ENCODE peak calls at places on chromosomes 13 and 19, in five cellular contexts. One of them, this sample, is unnamed.
A peak's percentile ranks its signal among the peaks of the same experiment; 100 is the strongest.

GRCh38 chr13:111661776-111662175 is 341.3 kb downstream of the TEX29 start:
- DNase-seq in uterus: no peak
- DNase-seq in stimulated activated CD4-positive, alpha-beta T cell treated with anti-CD3 and anti-CD28 coated beads, TNF-alpha, amount 100 ng/mL, for 48 hours: no peak
- DNase-seq in activated CD4-positive, alpha-beta T cell treated with anti-CD3 and anti-CD28 coated beads for 1 hour: no peak
- DNase-seq in HS-27A: no peak
- DNase-seq in this sample: no peak

GRCh38 chr19:1411255-1412191 is 4.1 kb downstream of the DAZAP1 start:
- DNase-seq in activated CD4-positive, alpha-beta T cell treated with anti-CD3 and anti-CD28 coated beads for 1 hour: no peak
- DNase-seq in stimulated activated CD4-positive, alpha-beta T cell treated with anti-CD3 and anti-CD28 coated beads, TNF-alpha, amount 100 ng/mL, for 48 hours: no peak
- DNase-seq in HS-27A: no peak
- DNase-seq in uterus: no peak
- DNase-seq in this sample: no peak

GRCh38 chr19:46970815-46971214 is 48.8 kb upstream of the NPAS1 start:
- DNase-seq in stimulated activated CD4-positive, alpha-beta T cell treated with anti-CD3 and anti-CD28 coated beads, TNF-alpha, amount 100 ng/mL, for 48 hours: no peak
- DNase-seq in activated CD4-positive, alpha-beta T cell treated with anti-CD3 and anti-CD28 coated beads for 1 hour: no peak
- DNase-seq in uterus: no peak
- DNase-seq in HS-27A: peak; percentile 92
- DNase-seq in this sample: peak; percentile 27

GRCh38 chr13:104837756-104838155 is 1697.7 kb downstream of the EFNB2 start:
- DNase-seq in activated CD4-positive, alpha-beta T cell treated with anti-CD3 and anti-CD28 coated beads for 1 hour: no peak
- DNase-seq in stimulated activated CD4-positive, alpha-beta T cell treated with anti-CD3 and anti-CD28 coated beads, TNF-alpha, amount 100 ng/mL, for 48 hours: no peak
- DNase-seq in uterus: no peak
- DNase-seq in HS-27A: no peak
- DNase-seq in this sample: peak; percentile 19

GRCh38 chr19:31338069-31338767 is 11.0 kb downstream of the TSHZ3 start:
- DNase-seq in uterus: peak; percentile 77
- DNase-seq in stimulated activated CD4-positive, alpha-beta T cell treated with anti-CD3 and anti-CD28 coated beads, TNF-alpha, amount 100 ng/mL, for 48 hours: no peak
- DNase-seq in activated CD4-positive, alpha-beta T cell treated with anti-CD3 and anti-CD28 coated beads for 1 hour: no peak
- DNase-seq in HS-27A: no peak
- DNase-seq in this sample: peak; percentile 22

GRCh38 chr13:41386206-41386605 is 71.1 kb upstream of the RGCC start:
- DNase-seq in stimulated activated CD4-positive, alpha-beta T cell treated with anti-CD3 and anti-CD28 coated beads, TNF-alpha, amount 100 ng/mL, for 48 hours: no peak
- DNase-seq in uterus: no peak
- DNase-seq in HS-27A: no peak
- DNase-seq in activated CD4-positive, alpha-beta T cell treated with anti-CD3 and anti-CD28 coated beads for 1 hour: no peak
- DNase-seq in this sample: no peak

GRCh38 chr13:20565120-20565736 is 1.7 kb upstream of the IFT88 start:
- DNase-seq in HS-27A: no peak
- DNase-seq in stimulated activated CD4-positive, alpha-beta T cell treated with anti-CD3 and anti-CD28 coated beads, TNF-alpha, amount 100 ng/mL, for 48 hours: no peak
- DNase-seq in activated CD4-positive, alpha-beta T cell treated with anti-CD3 and anti-CD28 coated beads for 1 hour: no peak
- DNase-seq in uterus: no peak
- DNase-seq in this sample: no peak

GRCh38 chr13:27250833-27251165 is 559 bp upstream of the RPL21 start:
- DNase-seq in stimulated activated CD4-positive, alpha-beta T cell treated with anti-CD3 and anti-CD28 coated beads, TNF-alpha, amount 100 ng/mL, for 48 hours: no peak
- DNase-seq in uterus: no peak
- DNase-seq in HS-27A: no peak
- DNase-seq in activated CD4-positive, alpha-beta T cell treated with anti-CD3 and anti-CD28 coated beads for 1 hour: no peak
- DNase-seq in this sample: no peak

GRCh38 chr19:41997121-41997850 is 3.3 kb upstream of the ATP1A3 start:
- DNase-seq in activated CD4-positive, alpha-beta T cell treated with anti-CD3 and anti-CD28 coated beads for 1 hour: no peak
- DNase-seq in HS-27A: no peak
- DNase-seq in stimulated activated CD4-positive, alpha-beta T cell treated with anti-CD3 and anti-CD28 coated beads, TNF-alpha, amount 100 ng/mL, for 48 hours: peak; percentile 45
- DNase-seq in uterus: no peak
- DNase-seq in this sample: peak; percentile 41

GRCh38 chr19:31670931-31671330 is 321.7 kb upstream of the TSHZ3 start:
- DNase-seq in activated CD4-positive, alpha-beta T cell treated with anti-CD3 and anti-CD28 coated beads for 1 hour: no peak
- DNase-seq in HS-27A: no peak
- DNase-seq in uterus: no peak
- DNase-seq in stimulated activated CD4-positive, alpha-beta T cell treated with anti-CD3 and anti-CD28 coated beads, TNF-alpha, amount 100 ng/mL, for 48 hours: no peak
- DNase-seq in this sample: no peak

GRCh38 chr19:54414156-54414555 is 1.1 kb upstream of the TTYH1 start:
- DNase-seq in HS-27A: no peak
- DNase-seq in uterus: no peak
- DNase-seq in activated CD4-positive, alpha-beta T cell treated with anti-CD3 and anti-CD28 coated beads for 1 hour: no peak
- DNase-seq in stimulated activated CD4-positive, alpha-beta T cell treated with anti-CD3 and anti-CD28 coated beads, TNF-alpha, amount 100 ng/mL, for 48 hours: no peak
- DNase-seq in this sample: no peak

GRCh38 chr19:15529774-15530372 is 21.5 kb downstream of the CYP4F22 start:
- DNase-seq in stimulated activated CD4-positive, alpha-beta T cell treated with anti-CD3 and anti-CD28 coated beads, TNF-alpha, amount 100 ng/mL, for 48 hours: no peak
- DNase-seq in activated CD4-positive, alpha-beta T cell treated with anti-CD3 and anti-CD28 coated beads for 1 hour: no peak
- DNase-seq in HS-27A: no peak
- DNase-seq in uterus: no peak
- DNase-seq in this sample: no peak

GRCh38 chr13:44756411-44756810 is 180.3 kb upstream of the TSC22D1 start:
- DNase-seq in activated CD4-positive, alpha-beta T cell treated with anti-CD3 and anti-CD28 coated beads for 1 hour: no peak
- DNase-seq in HS-27A: no peak
- DNase-seq in stimulated activated CD4-positive, alpha-beta T cell treated with anti-CD3 and anti-CD28 coated beads, TNF-alpha, amount 100 ng/mL, for 48 hours: no peak
- DNase-seq in uterus: no peak
- DNase-seq in this sample: peak; percentile 77

GRCh38 chr19:54325194-54325621 is 12.2 kb upstream of the LILRA5 start:
- DNase-seq in HS-27A: peak; percentile 9
- DNase-seq in uterus: no peak
- DNase-seq in stimulated activated CD4-positive, alpha-beta T cell treated with anti-CD3 and anti-CD28 coated beads, TNF-alpha, amount 100 ng/mL, for 48 hours: peak; percentile 38
- DNase-seq in activated CD4-positive, alpha-beta T cell treated with anti-CD3 and anti-CD28 coated beads for 1 hour: no peak
- DNase-seq in this sample: no peak

GRCh38 chr19:10120538-10121198 is 969 bp upstream of the EIF3G start:
- DNase-seq in uterus: peak; percentile 28
- DNase-seq in HS-27A: no peak
- DNase-seq in stimulated activated CD4-positive, alpha-beta T cell treated with anti-CD3 and anti-CD28 coated beads, TNF-alpha, amount 100 ng/mL, for 48 hours: no peak
- DNase-seq in activated CD4-positive, alpha-beta T cell treated with anti-CD3 and anti-CD28 coated beads for 1 hour: no peak
- DNase-seq in this sample: peak; percentile 67

GRCh38 chr19:45643024-45643926 is 4.1 kb upstream of the EML2 start:
- DNase-seq in HS-27A: peak; percentile 84
- DNase-seq in stimulated activated CD4-positive, alpha-beta T cell treated with anti-CD3 and anti-CD28 coated beads, TNF-alpha, amount 100 ng/mL, for 48 hours: peak; percentile 91
- DNase-seq in uterus: peak; percentile 76
- DNase-seq in activated CD4-positive, alpha-beta T cell treated with anti-CD3 and anti-CD28 coated beads for 1 hour: peak; percentile 82
- DNase-seq in this sample: peak; percentile 68

GRCh38 chr19:18057557-18057956 is 29.2 kb downstream of the IL12RB1 start:
- DNase-seq in uterus: no peak
- DNase-seq in HS-27A: no peak
- DNase-seq in activated CD4-positive, alpha-beta T cell treated with anti-CD3 and anti-CD28 coated beads for 1 hour: no peak
- DNase-seq in stimulated activated CD4-positive, alpha-beta T cell treated with anti-CD3 and anti-CD28 coated beads, TNF-alpha, amount 100 ng/mL, for 48 hours: no peak
- DNase-seq in this sample: no peak

GRCh38 chr13:36341718-36342117 is 4.5 kb downstream of the SPART start:
- DNase-seq in activated CD4-positive, alpha-beta T cell treated with anti-CD3 and anti-CD28 coated beads for 1 hour: no peak
- DNase-seq in uterus: no peak
- DNase-seq in HS-27A: no peak
- DNase-seq in stimulated activated CD4-positive, alpha-beta T cell treated with anti-CD3 and anti-CD28 coated beads, TNF-alpha, amount 100 ng/mL, for 48 hours: no peak
- DNase-seq in this sample: peak; percentile 46

GRCh38 chr13:63972328-63972727 is 2556.7 kb upstream of the PCDH20 start:
- DNase-seq in stimulated activated CD4-positive, alpha-beta T cell treated with anti-CD3 and anti-CD28 coated beads, TNF-alpha, amount 100 ng/mL, for 48 hours: no peak
- DNase-seq in activated CD4-positive, alpha-beta T cell treated with anti-CD3 and anti-CD28 coated beads for 1 hour: no peak
- DNase-seq in HS-27A: no peak
- DNase-seq in uterus: no peak
- DNase-seq in this sample: no peak

GRCh38 chr19:19597809-19598306 is 20.6 kb downstream of the PBX4 start:
- DNase-seq in HS-27A: no peak
- DNase-seq in activated CD4-positive, alpha-beta T cell treated with anti-CD3 and anti-CD28 coated beads for 1 hour: peak; percentile 16
- DNase-seq in stimulated activated CD4-positive, alpha-beta T cell treated with anti-CD3 and anti-CD28 coated beads, TNF-alpha, amount 100 ng/mL, for 48 hours: no peak
- DNase-seq in uterus: no peak
- DNase-seq in this sample: no peak

GRCh38 chr19:21749090-21749489 is 18.3 kb downstream of the ZNF100 start:
- DNase-seq in stimulated activated CD4-positive, alpha-beta T cell treated with anti-CD3 and anti-CD28 coated beads, TNF-alpha, amount 100 ng/mL, for 48 hours: no peak
- DNase-seq in HS-27A: no peak
- DNase-seq in uterus: no peak
- DNase-seq in activated CD4-positive, alpha-beta T cell treated with anti-CD3 and anti-CD28 coated beads for 1 hour: no peak
- DNase-seq in this sample: no peak

GRCh38 chr19:48739835-48740704 is at the start of gene RASIP1:
- DNase-seq in activated CD4-positive, alpha-beta T cell treated with anti-CD3 and anti-CD28 coated beads for 1 hour: no peak
- DNase-seq in uterus: no peak
- DNase-seq in stimulated activated CD4-positive, alpha-beta T cell treated with anti-CD3 and anti-CD28 coated beads, TNF-alpha, amount 100 ng/mL, for 48 hours: no peak
- DNase-seq in HS-27A: no peak
- DNase-seq in this sample: no peak

GRCh38 chr13:108955741-108956140 is 326.3 kb downstream of the MYO16 start:
- DNase-seq in activated CD4-positive, alpha-beta T cell treated with anti-CD3 and anti-CD28 coated beads for 1 hour: no peak
- DNase-seq in HS-27A: no peak
- DNase-seq in uterus: no peak
- DNase-seq in stimulated activated CD4-positive, alpha-beta T cell treated with anti-CD3 and anti-CD28 coated beads, TNF-alpha, amount 100 ng/mL, for 48 hours: no peak
- DNase-seq in this sample: no peak

This sample was measured in NCI-H226.